ENCODE peak calls at places on chromosome 15, in five cellular contexts. One of them, this sample, is unnamed.

GRCh38 chr15:78437107-78437761 is 782 bp upstream of the IREB2 start:
- DNase-seq in adrenal gland: peak
- DNase-seq in psoas muscle: no peak
- DNase-seq in AG09309: no peak
- DNase-seq in SJCRH30: no peak
- DNase-seq in this sample: no peak

GRCh38 chr15:78302579-78302978 is 3.2 kb upstream of the SKIC8 start:
- DNase-seq in adrenal gland: no peak
- DNase-seq in psoas muscle: no peak
- DNase-seq in AG09309: peak
- DNase-seq in SJCRH30: peak
- DNase-seq in this sample: no peak

GRCh38 chr15:64515196-64515595 is 54.8 kb downstream of the ZNF609 start:
- DNase-seq in adrenal gland: no peak
- DNase-seq in psoas muscle: no peak
- DNase-seq in AG09309: no peak
- DNase-seq in SJCRH30: no peak
- DNase-seq in this sample: no peak

GRCh38 chr15:72368895-72369294 is 6.9 kb downstream of the HEXA start:
- DNase-seq in adrenal gland: peak
- DNase-seq in psoas muscle: no peak
- DNase-seq in AG09309: no peak
- DNase-seq in SJCRH30: no peak
- DNase-seq in this sample: no peak

GRCh38 chr15:57198654-57199241 is 177.6 kb upstream of the CGNL1 start:
- DNase-seq in adrenal gland: no peak
- DNase-seq in psoas muscle: no peak
- DNase-seq in AG09309: no peak
- DNase-seq in SJCRH30: no peak
- DNase-seq in this sample: peak

GRCh38 chr15:67105065-67105951 is 39.9 kb downstream of the SMAD3 start:
- DNase-seq in adrenal gland: peak
- DNase-seq in psoas muscle: peak
- DNase-seq in AG09309: peak
- DNase-seq in SJCRH30: peak
- DNase-seq in this sample: no peak

GRCh38 chr15:50049871-50050270 is 69.2 kb downstream of the ATP8B4 start:
- DNase-seq in adrenal gland: no peak
- DNase-seq in psoas muscle: no peak
- DNase-seq in AG09309: peak
- DNase-seq in SJCRH30: no peak
- DNase-seq in this sample: no peak

GRCh38 chr15:97504031-97504430 is 456.5 kb upstream of the ARRDC4 start:
- DNase-seq in adrenal gland: no peak
- DNase-seq in psoas muscle: no peak
- DNase-seq in AG09309: no peak
- DNase-seq in SJCRH30: no peak
- DNase-seq in this sample: peak

GRCh38 chr15:95973566-95974256 is 356.8 kb upstream of the NR2F2 start:
- DNase-seq in adrenal gland: no peak
- DNase-seq in psoas muscle: no peak
- DNase-seq in AG09309: no peak
- DNase-seq in SJCRH30: no peak
- DNase-seq in this sample: no peak

GRCh38 chr15:58232273-58233065 is 94.3 kb downstream of the AQP9 start:
- DNase-seq in adrenal gland: no peak
- DNase-seq in psoas muscle: no peak
- DNase-seq in AG09309: no peak
- DNase-seq in SJCRH30: peak
- DNase-seq in this sample: no peak

DNA sequence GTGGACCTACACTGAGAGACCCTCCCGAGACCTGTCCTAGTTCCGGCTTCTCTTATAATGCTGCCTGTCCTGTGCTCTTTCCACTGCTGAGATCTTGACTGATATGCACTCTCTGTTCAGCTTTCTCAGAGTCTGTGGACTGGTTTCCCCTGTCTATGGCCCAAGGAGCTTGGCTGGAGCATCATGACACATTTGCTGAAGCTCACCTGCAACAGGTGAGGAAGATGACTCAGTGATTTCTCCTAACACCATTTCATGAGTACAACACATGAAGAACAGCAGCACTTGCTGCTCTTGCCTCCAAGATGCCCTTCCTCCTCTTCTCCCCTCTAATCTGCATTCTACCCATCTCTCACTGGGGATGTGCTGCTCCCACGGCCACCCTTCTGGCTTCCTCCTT is 92.1 kb downstream of the DUT start:
- DNase-seq in adrenal gland: no peak
- DNase-seq in psoas muscle: no peak
- DNase-seq in AG09309: no peak
- DNase-seq in SJCRH30: no peak
- DNase-seq in this sample: no peak
- H3K4me3 ChIP-seq in adrenal gland: no peak
- H3K4me3 ChIP-seq in psoas muscle: no peak
- H3K4me3 ChIP-seq in AG09309: no peak
- H3K4me3 ChIP-seq in SJCRH30: no peak
- H3K4me3 ChIP-seq in this sample: no peak

GRCh38 chr15:23629234-23629805 is 18.3 kb downstream of the MAGEL2 start:
- DNase-seq in adrenal gland: no peak
- DNase-seq in psoas muscle: no peak
- DNase-seq in AG09309: no peak
- DNase-seq in SJCRH30: peak
- DNase-seq in this sample: no peak

GRCh38 chr15:23628612-23629233 is 18.9 kb downstream of the MAGEL2 start:
- DNase-seq in adrenal gland: no peak
- DNase-seq in psoas muscle: no peak
- DNase-seq in AG09309: no peak
- DNase-seq in SJCRH30: no peak
- DNase-seq in this sample: no peak
- H3K4me3 ChIP-seq in adrenal gland: no peak
- H3K4me3 ChIP-seq in psoas muscle: no peak
- H3K4me3 ChIP-seq in AG09309: no peak
- H3K4me3 ChIP-seq in SJCRH30: no peak
- H3K4me3 ChIP-seq in this sample: no peak

DNA sequence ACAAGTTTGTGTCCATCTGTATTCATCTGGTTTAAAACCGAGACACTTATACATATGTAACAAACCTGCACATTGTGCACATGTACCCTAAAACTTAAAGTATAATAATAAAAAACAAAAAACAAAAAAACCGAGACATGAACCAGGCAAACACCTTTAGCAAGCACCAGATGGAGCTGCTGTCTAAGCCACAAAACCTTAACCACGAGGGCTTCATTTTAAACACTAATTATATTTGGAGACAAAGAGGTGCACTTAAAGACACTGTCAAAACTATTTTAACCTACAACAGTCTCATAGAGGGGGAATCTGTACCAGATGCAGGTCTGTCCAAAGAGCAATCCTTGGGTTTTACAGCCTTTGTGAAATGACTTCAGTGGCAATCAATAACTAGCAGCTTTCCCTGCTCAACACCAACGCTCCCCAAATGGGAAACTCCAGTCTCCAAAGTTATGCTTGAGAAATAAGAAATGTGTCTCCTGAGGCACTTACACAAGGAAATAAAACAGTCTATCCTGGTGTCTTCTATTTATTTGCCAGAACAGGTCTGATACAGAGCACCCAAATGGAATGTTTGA is 115.7 kb upstream of the TSPAN3 start:
- DNase-seq in adrenal gland: no peak
- DNase-seq in psoas muscle: no peak
- DNase-seq in AG09309: no peak
- DNase-seq in SJCRH30: no peak
- DNase-seq in this sample: no peak
- H3K4me3 ChIP-seq in adrenal gland: no peak
- H3K4me3 ChIP-seq in psoas muscle: no peak
- H3K4me3 ChIP-seq in AG09309: no peak
- H3K4me3 ChIP-seq in SJCRH30: no peak
- H3K4me3 ChIP-seq in this sample: no peak

GRCh38 chr15:89058376-89058775 is 29.9 kb upstream of the ABHD2 start:
- DNase-seq in adrenal gland: no peak
- DNase-seq in psoas muscle: no peak
- DNase-seq in AG09309: no peak
- DNase-seq in SJCRH30: no peak
- DNase-seq in this sample: no peak
- H3K4me3 ChIP-seq in adrenal gland: no peak
- H3K4me3 ChIP-seq in psoas muscle: no peak
- H3K4me3 ChIP-seq in AG09309: no peak
- H3K4me3 ChIP-seq in SJCRH30: no peak
- H3K4me3 ChIP-seq in this sample: no peak

DNA sequence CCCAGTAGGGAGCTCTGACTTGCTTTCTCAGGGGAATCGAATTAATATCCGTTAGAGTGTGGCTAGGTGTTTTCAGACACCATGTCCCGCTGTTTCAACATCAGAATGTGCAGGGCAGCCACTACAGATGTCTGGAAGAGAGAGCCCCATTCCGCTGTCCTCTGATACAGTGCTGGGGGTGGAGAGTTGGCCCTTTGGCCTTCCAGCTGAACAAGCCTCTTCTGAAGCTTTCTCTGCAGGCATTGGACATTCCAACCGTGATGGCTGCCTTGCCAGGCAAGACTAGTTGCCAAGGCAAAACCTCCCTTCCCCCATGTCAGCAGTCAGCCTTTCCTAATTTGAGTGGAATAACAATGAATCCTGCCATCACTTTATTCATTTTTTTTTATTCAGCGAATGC is 1.5 kb downstream of the FAH start:
- DNase-seq in adrenal gland: peak
- DNase-seq in psoas muscle: peak
- DNase-seq in AG09309: no peak
- DNase-seq in SJCRH30: no peak
- DNase-seq in this sample: no peak
- H3K4me3 ChIP-seq in adrenal gland: no peak
- H3K4me3 ChIP-seq in psoas muscle: peak
- H3K4me3 ChIP-seq in AG09309: no peak
- H3K4me3 ChIP-seq in SJCRH30: no peak
- H3K4me3 ChIP-seq in this sample: no peak

GRCh38 chr15:92033319-92033718 is 179.8 kb downstream of the SLCO3A1 start:
- DNase-seq in adrenal gland: no peak
- DNase-seq in psoas muscle: no peak
- DNase-seq in AG09309: no peak
- DNase-seq in SJCRH30: no peak
- DNase-seq in this sample: no peak

GRCh38 chr15:92034227-92034626 is 180.7 kb downstream of the SLCO3A1 start:
- DNase-seq in adrenal gland: no peak
- DNase-seq in psoas muscle: no peak
- DNase-seq in AG09309: no peak
- DNase-seq in SJCRH30: no peak
- DNase-seq in this sample: no peak

GRCh38 chr15:92037446-92037845 is 183.9 kb downstream of the SLCO3A1 start:
- DNase-seq in adrenal gland: no peak
- DNase-seq in psoas muscle: no peak
- DNase-seq in AG09309: no peak
- DNase-seq in SJCRH30: no peak
- DNase-seq in this sample: no peak

GRCh38 chr15:92033723-92034122 is 180.2 kb downstream of the SLCO3A1 start:
- DNase-seq in adrenal gland: no peak
- DNase-seq in psoas muscle: no peak
- DNase-seq in AG09309: no peak
- DNase-seq in SJCRH30: no peak
- DNase-seq in this sample: no peak

GRCh38 chr15:92035961-92036360 is 182.5 kb downstream of the SLCO3A1 start:
- DNase-seq in adrenal gland: no peak
- DNase-seq in psoas muscle: no peak
- DNase-seq in AG09309: no peak
- DNase-seq in SJCRH30: no peak
- DNase-seq in this sample: no peak
- H3K4me3 ChIP-seq in adrenal gland: no peak
- H3K4me3 ChIP-seq in psoas muscle: no peak
- H3K4me3 ChIP-seq in AG09309: no peak
- H3K4me3 ChIP-seq in SJCRH30: no peak
- H3K4me3 ChIP-seq in this sample: no peak

GRCh38 chr15:31483053-31483923 is 156.7 kb downstream of the KLF13 start:
- DNase-seq in adrenal gland: no peak
- DNase-seq in psoas muscle: no peak
- DNase-seq in AG09309: no peak
- DNase-seq in SJCRH30: no peak
- DNase-seq in this sample: no peak
- H3K4me3 ChIP-seq in adrenal gland: no peak
- H3K4me3 ChIP-seq in psoas muscle: peak
- H3K4me3 ChIP-seq in AG09309: no peak
- H3K4me3 ChIP-seq in SJCRH30: no peak
- H3K4me3 ChIP-seq in this sample: no peak

GRCh38 chr15:69908518-69909420 is 188.9 kb downstream of the TLE3 start:
- DNase-seq in adrenal gland: no peak
- DNase-seq in psoas muscle: no peak
- DNase-seq in AG09309: no peak
- DNase-seq in SJCRH30: no peak
- DNase-seq in this sample: no peak
- H3K4me3 ChIP-seq in adrenal gland: no peak
- H3K4me3 ChIP-seq in psoas muscle: no peak
- H3K4me3 ChIP-seq in AG09309: no peak
- H3K4me3 ChIP-seq in SJCRH30: no peak
- H3K4me3 ChIP-seq in this sample: no peak

This sample was measured in BE2C.